ENCODE peak calls at places on chromosomes 3 and 15, in eight cellular contexts. One of them, this sample, is unnamed.

GRCh38 chr15:78455749-78456148 is 17.7 kb downstream of the IREB2 start:
- DNase-seq in mesothelial cell of epicardium: no peak
- DNase-seq in GM12891: no peak
- DNase-seq in PC-9: no peak
- DNase-seq in heart left ventricle: peak
- DNase-seq in astrocyte of the spinal cord: no peak
- DNase-seq in brain pericyte: no peak
- DNase-seq in T1000: no peak
- DNase-seq in this sample: no peak

GRCh38 chr3:70393881-70394612 is 81.6 kb upstream of the MDFIC2 start:
- DNase-seq in mesothelial cell of epicardium: no peak
- DNase-seq in GM12891: no peak
- DNase-seq in PC-9: no peak
- DNase-seq in heart left ventricle: no peak
- DNase-seq in astrocyte of the spinal cord: no peak
- DNase-seq in brain pericyte: no peak
- DNase-seq in T1000: no peak
- DNase-seq in this sample: no peak

GRCh38 chr15:51499379-51499976 is 123.1 kb downstream of the DMXL2 start:
- DNase-seq in mesothelial cell of epicardium: no peak
- DNase-seq in GM12891: peak
- DNase-seq in PC-9: no peak
- DNase-seq in heart left ventricle: no peak
- DNase-seq in astrocyte of the spinal cord: peak
- DNase-seq in brain pericyte: peak
- DNase-seq in T1000: no peak
- DNase-seq in this sample: no peak

GRCh38 chr15:78641876-78642275 is 866 bp upstream of the CHRNB4 start:
- DNase-seq in mesothelial cell of epicardium: no peak
- DNase-seq in GM12891: no peak
- DNase-seq in PC-9: no peak
- DNase-seq in heart left ventricle: no peak
- DNase-seq in astrocyte of the spinal cord: no peak
- DNase-seq in brain pericyte: no peak
- DNase-seq in T1000: no peak
- DNase-seq in this sample: no peak

GRCh38 chr3:81393251-81393650 is 368.2 kb downstream of the GBE1 start:
- DNase-seq in mesothelial cell of epicardium: no peak
- DNase-seq in GM12891: no peak
- DNase-seq in PC-9: no peak
- DNase-seq in heart left ventricle: no peak
- DNase-seq in astrocyte of the spinal cord: peak
- DNase-seq in brain pericyte: no peak
- DNase-seq in T1000: no peak
- DNase-seq in this sample: no peak

GRCh38 chr3:72306800-72307341 is 521.9 kb upstream of the PROK2 start:
- DNase-seq in mesothelial cell of epicardium: peak
- DNase-seq in GM12891: no peak
- DNase-seq in PC-9: no peak
- DNase-seq in heart left ventricle: no peak
- DNase-seq in astrocyte of the spinal cord: peak
- DNase-seq in brain pericyte: no peak
- DNase-seq in T1000: no peak
- DNase-seq in this sample: no peak

GRCh38 chr3:25150199-25150598 is 277.9 kb upstream of the RARB start:
- DNase-seq in mesothelial cell of epicardium: no peak
- DNase-seq in GM12891: no peak
- DNase-seq in PC-9: no peak
- DNase-seq in heart left ventricle: no peak
- DNase-seq in astrocyte of the spinal cord: no peak
- DNase-seq in brain pericyte: no peak
- DNase-seq in T1000: no peak
- DNase-seq in this sample: no peak

GRCh38 chr15:40088929-40089755 is 19.5 kb downstream of the BMF start:
- DNase-seq in mesothelial cell of epicardium: no peak
- DNase-seq in GM12891: no peak
- DNase-seq in PC-9: no peak
- DNase-seq in heart left ventricle: no peak
- DNase-seq in astrocyte of the spinal cord: no peak
- DNase-seq in brain pericyte: no peak
- DNase-seq in T1000: no peak
- DNase-seq in this sample: no peak

GRCh38 chr3:139710212-139710611 is 32.4 kb upstream of the NMNAT3 start:
- DNase-seq in mesothelial cell of epicardium: no peak
- DNase-seq in GM12891: no peak
- DNase-seq in PC-9: no peak
- DNase-seq in heart left ventricle: no peak
- DNase-seq in astrocyte of the spinal cord: no peak
- DNase-seq in brain pericyte: no peak
- DNase-seq in T1000: no peak
- DNase-seq in this sample: no peak

GRCh38 chr3:61560452-61561373 is 658 bp upstream of the PTPRG start:
- DNase-seq in mesothelial cell of epicardium: peak
- DNase-seq in GM12891: peak
- DNase-seq in PC-9: peak
- DNase-seq in heart left ventricle: peak
- DNase-seq in astrocyte of the spinal cord: peak
- DNase-seq in brain pericyte: peak
- DNase-seq in T1000: peak
- DNase-seq in this sample: no peak

GRCh38 chr3:121430816-121431215 is 115.0 kb downstream of the POLQ start:
- DNase-seq in mesothelial cell of epicardium: no peak
- DNase-seq in GM12891: no peak
- DNase-seq in PC-9: no peak
- DNase-seq in heart left ventricle: no peak
- DNase-seq in astrocyte of the spinal cord: no peak
- DNase-seq in brain pericyte: no peak
- DNase-seq in T1000: no peak
- DNase-seq in this sample: no peak

GRCh38 chr3:107794664-107795443 is 272.1 kb downstream of the BBX start:
- DNase-seq in mesothelial cell of epicardium: no peak
- DNase-seq in GM12891: no peak
- DNase-seq in PC-9: no peak
- DNase-seq in heart left ventricle: no peak
- DNase-seq in astrocyte of the spinal cord: no peak
- DNase-seq in brain pericyte: no peak
- DNase-seq in T1000: no peak
- DNase-seq in this sample: no peak

GRCh38 chr15:39125904-39126303 is 455.0 kb upstream of the THBS1 start:
- DNase-seq in mesothelial cell of epicardium: no peak
- DNase-seq in GM12891: peak
- DNase-seq in PC-9: peak
- DNase-seq in heart left ventricle: no peak
- DNase-seq in astrocyte of the spinal cord: peak
- DNase-seq in brain pericyte: no peak
- DNase-seq in T1000: no peak
- DNase-seq in this sample: no peak

GRCh38 chr3:48662753-48663488 is at the start of gene CELSR3:
- DNase-seq in mesothelial cell of epicardium: peak
- DNase-seq in GM12891: no peak
- DNase-seq in PC-9: peak
- DNase-seq in heart left ventricle: peak
- DNase-seq in astrocyte of the spinal cord: peak
- DNase-seq in brain pericyte: no peak
- DNase-seq in T1000: peak
- DNase-seq in this sample: peak

GRCh38 chr3:30719536-30719935 is 113.1 kb downstream of the TGFBR2 start:
- DNase-seq in mesothelial cell of epicardium: no peak
- DNase-seq in GM12891: no peak
- DNase-seq in PC-9: no peak
- DNase-seq in heart left ventricle: no peak
- DNase-seq in astrocyte of the spinal cord: no peak
- DNase-seq in brain pericyte: no peak
- DNase-seq in T1000: no peak
- DNase-seq in this sample: no peak

GRCh38 chr3:59774613-59775012 is 724.8 kb upstream of the CFAP20DC start:
- DNase-seq in mesothelial cell of epicardium: no peak
- DNase-seq in GM12891: no peak
- DNase-seq in PC-9: no peak
- DNase-seq in heart left ventricle: no peak
- DNase-seq in astrocyte of the spinal cord: peak
- DNase-seq in brain pericyte: no peak
- DNase-seq in T1000: peak
- DNase-seq in this sample: no peak

GRCh38 chr3:72258366-72258765 is 473.4 kb upstream of the PROK2 start:
- DNase-seq in mesothelial cell of epicardium: no peak
- DNase-seq in GM12891: no peak
- DNase-seq in PC-9: no peak
- DNase-seq in heart left ventricle: no peak
- DNase-seq in astrocyte of the spinal cord: no peak
- DNase-seq in brain pericyte: no peak
- DNase-seq in T1000: no peak
- DNase-seq in this sample: no peak

GRCh38 chr3:141386611-141387110 is 18.4 kb downstream of the ZBTB38 start:
- DNase-seq in mesothelial cell of epicardium: no peak
- DNase-seq in GM12891: no peak
- DNase-seq in PC-9: no peak
- DNase-seq in heart left ventricle: no peak
- DNase-seq in astrocyte of the spinal cord: no peak
- DNase-seq in brain pericyte: no peak
- DNase-seq in T1000: no peak
- DNase-seq in this sample: no peak

GRCh38 chr3:56012732-56013131 is 455.5 kb downstream of the ERC2 start:
- DNase-seq in mesothelial cell of epicardium: no peak
- DNase-seq in GM12891: no peak
- DNase-seq in PC-9: no peak
- DNase-seq in heart left ventricle: no peak
- DNase-seq in astrocyte of the spinal cord: no peak
- DNase-seq in brain pericyte: no peak
- DNase-seq in T1000: no peak
- DNase-seq in this sample: no peak

GRCh38 chr3:4376499-4376898 is 73.3 kb downstream of the SETMAR start:
- DNase-seq in mesothelial cell of epicardium: no peak
- DNase-seq in GM12891: no peak
- DNase-seq in PC-9: no peak
- DNase-seq in heart left ventricle: no peak
- DNase-seq in astrocyte of the spinal cord: no peak
- DNase-seq in brain pericyte: no peak
- DNase-seq in T1000: no peak
- DNase-seq in this sample: no peak

This sample was measured in central memory CD8-positive, alpha-beta T cell.